ENCODE peak calls at places on chromosomes 7 and 10, in five cellular contexts. Y is AG09319; V is T follicular helper cell; T is activated CD8-positive, alpha-beta T cell treated with anti-CD3 and anti-CD28 coated beads for 36 hours; A is non-pigmented ciliary epithelial cell. O is an unnamed sample.

GRCh38 chr10:11782793-11783557 is 40.2 kb upstream of the PROSER2 start:
- DNase-seq in Y (peak), V (no peak), A (no peak), T (peak), O (no peak)

GRCh38 chr7:24932815-24933214 is 47.2 kb downstream of the OSBPL3 start:
- DNase-seq in A (no peak), T (no peak), V (no peak), Y (peak), O (no peak)

GRCh38 chr10:122301055-122301810 is 30.1 kb downstream of the BTBD16 start:
- DNase-seq in T (no peak), V (no peak), Y (peak), A (peak), O (no peak)

GRCh38 chr10:28652101-28652500 is 25.2 kb upstream of the BAMBI start:
- DNase-seq in T (no peak), V (no peak), Y (no peak), A (no peak), O (no peak)

GRCh38 chr10:90920986-90921643 is at the start of gene ANKRD1:
- DNase-seq in Y (no peak), T (no peak), V (no peak), A (peak), O (no peak)

GRCh38 chr7:1922071-1922869 is 252.2 kb downstream of the ELFN1 start:
- DNase-seq in A (no peak), Y (peak), V (no peak), T (peak), O (no peak)

GRCh38 chr10:78865518-78865835 is 203.3 kb upstream of the ZMIZ1 start:
- DNase-seq in Y (no peak), V (no peak), A (no peak), T (no peak), O (no peak)

GRCh38 chr7:139061416-139061815 is 25.6 kb upstream of the ZC3HAV1L start:
- DNase-seq in T (no peak), A (no peak), V (no peak), Y (no peak), O (no peak)

GRCh38 chr7:18508441-18509427 is 13.2 kb downstream of the HDAC9 start:
- DNase-seq in T (no peak), V (no peak), Y (peak), A (peak), O (no peak)

O was measured in DND-41.